ENCODE peak calls at places on chromosome X, in seven cellular contexts. G is HCT116, Q is mammary epithelial cell, Z is tibial nerve, J is left lung, Y is GM13977, W is HFFc6. V is an unnamed sample.

GRCh38 chrX:155888139-155888538 is 7.0 kb downstream of the VAMP7 start:
- DNase-seq in G (peak; percentile 28), Q (peak; percentile 53), Z (no peak), J (no peak), Y (no peak), W (peak; percentile 78), V (no peak)

GRCh38 chrX:40094041-40094899 is 3.5 kb downstream of the BCOR start:
- DNase-seq in G (no peak), Q (no peak), Z (peak; percentile 51), J (peak; percentile 82), Y (no peak), W (peak; percentile 27), V (no peak)

GRCh38 chrX:19382500-19383145 is 38.9 kb downstream of the PDHA1 start:
- DNase-seq in G (peak; percentile 15), Q (peak; percentile 6), Z (peak; percentile 22), J (peak; percentile 76), Y (peak; percentile 56), W (peak; percentile 0), V (peak; percentile 60)

GRCh38 chrX:86711531-86712180 is 563.4 kb downstream of the DACH2 start:
- DNase-seq in G (no peak), Q (no peak), Z (no peak), J (no peak), Y (no peak), W (no peak), V (no peak)

GRCh38 chrX:65677954-65678469 is 10.6 kb downstream of the MSN start:
- DNase-seq in G (peak; percentile 26), Q (peak; percentile 79), Z (peak; percentile 52), J (no peak), Y (no peak), W (peak; percentile 82), V (no peak)

GRCh38 chrX:40651620-40652223 is 4.4 kb upstream of the CXorf38 start:
- DNase-seq in G (peak; percentile 45), Q (peak; percentile 44), Z (peak; percentile 73), J (no peak), Y (peak; percentile 46), W (peak; percentile 36), V (peak; percentile 29)

GRCh38 chrX:154012336-154012991 is 7.2 kb downstream of the IRAK1 start:
- DNase-seq in G (no peak), Q (peak; percentile 74), Z (no peak), J (peak; percentile 38), Y (no peak), W (no peak), V (no peak)

GRCh38 chrX:69285881-69286545 is 120.8 kb upstream of the PJA1 start:
- DNase-seq in G (peak; percentile 0), Q (peak; percentile 9), Z (peak; percentile 63), J (peak; percentile 84), Y (peak; percentile 79), W (no peak), V (peak; percentile 76)

GRCh38 chrX:56564182-56564885 is 907 bp downstream of the UBQLN2 start:
- DNase-seq in G (no peak), Q (peak; percentile 73), Z (peak; percentile 15), J (no peak), Y (no peak), W (peak; percentile 19), V (peak; percentile 16)

GRCh38 chrX:44253573-44253942 is 89.9 kb downstream of the EFHC2 start:
- DNase-seq in G (no peak), Q (no peak), Z (no peak), J (no peak), Y (no peak), W (no peak), V (no peak)

GRCh38 chrX:32749075-32749474 is 462.3 kb downstream of the DMD start:
- DNase-seq in G (no peak), Q (peak; percentile 14), Z (no peak), J (no peak), Y (no peak), W (no peak), V (no peak)

GRCh38 chrX:118116308-118117068 is at the start of gene KLHL13:
- DNase-seq in G (no peak), Q (peak; percentile 28), Z (peak; percentile 7), J (peak; percentile 61), Y (peak; percentile 22), W (no peak), V (peak; percentile 39)

GRCh38 chrX:23373129-23373804 is 38.6 kb downstream of the PTCHD1 start:
- DNase-seq in G (no peak), Q (peak; percentile 81), Z (no peak), J (no peak), Y (no peak), W (peak; percentile 48), V (no peak)

GRCh38 chrX:1481636-1482529 is 29.2 kb upstream of the ASMTL start:
- DNase-seq in G (peak; percentile 73), Q (peak; percentile 44), Z (peak; percentile 48), J (no peak), Y (peak; percentile 72), W (peak; percentile 56), V (peak; percentile 69)

GRCh38 chrX:39734174-39734776 is 363.5 kb downstream of the BCOR start:
- DNase-seq in G (no peak), Q (no peak), Z (no peak), J (no peak), Y (no peak), W (no peak), V (no peak)

GRCh38 chrX:85107407-85107806 is 103.7 kb downstream of the APOOL start:
- DNase-seq in G (no peak), Q (peak; percentile 53), Z (no peak), J (no peak), Y (no peak), W (peak; percentile 0), V (no peak)

GRCh38 chrX:24498181-24498580 is 33.1 kb downstream of the PDK3 start:
- DNase-seq in G (no peak), Q (no peak), Z (peak; percentile 21), J (no peak), Y (no peak), W (peak; percentile 7), V (no peak)

GRCh38 chrX:13473666-13474516 is 95.5 kb upstream of the EGFL6 start:
- DNase-seq in G (no peak), Q (no peak), Z (no peak), J (no peak), Y (no peak), W (no peak), V (peak; percentile 26)

GRCh38 chrX:38985375-38985774 is 184.1 kb downstream of the MID1IP1 start:
- DNase-seq in G (no peak), Q (no peak), Z (no peak), J (no peak), Y (peak; percentile 50), W (no peak), V (peak; percentile 40)

GRCh38 chrX:116238093-116238492 is 67.5 kb downstream of the AGTR2 start:
- DNase-seq in G (no peak), Q (peak; percentile 43), Z (no peak), J (no peak), Y (no peak), W (no peak), V (no peak)

DNA sequence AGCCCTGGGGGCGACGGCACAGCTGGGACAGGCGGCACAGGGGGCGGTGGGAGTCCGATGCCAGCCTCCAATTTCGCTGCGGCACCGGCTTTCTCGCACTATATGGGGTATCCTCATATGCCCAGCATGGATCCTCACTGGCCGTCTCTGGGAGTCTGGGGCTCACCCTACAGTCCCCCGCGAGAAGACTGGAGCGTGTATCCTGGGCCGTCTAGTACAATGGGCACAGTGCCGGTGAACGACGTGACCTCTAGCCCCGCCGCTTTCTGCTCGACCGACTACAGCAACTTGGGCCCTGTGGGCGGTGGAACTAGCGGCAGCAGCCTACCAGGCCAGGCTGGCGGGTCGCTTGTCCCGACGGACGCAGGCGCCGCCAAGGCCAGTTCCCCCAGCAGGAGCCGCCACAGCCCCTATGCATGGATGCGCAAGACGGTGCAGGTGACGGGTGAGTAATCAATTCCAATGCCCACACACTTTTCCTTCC is 500 bp downstream of the CDX4 start:
- DNase-seq in G (no peak), Q (no peak), Z (no peak), J (no peak), Y (no peak), W (no peak), V (no peak)
- TF ChIP-seq CTCF in G (no peak), Q (no peak), Z (no peak), J (no peak), Y (no peak), W (no peak), V (no peak)

DNA sequence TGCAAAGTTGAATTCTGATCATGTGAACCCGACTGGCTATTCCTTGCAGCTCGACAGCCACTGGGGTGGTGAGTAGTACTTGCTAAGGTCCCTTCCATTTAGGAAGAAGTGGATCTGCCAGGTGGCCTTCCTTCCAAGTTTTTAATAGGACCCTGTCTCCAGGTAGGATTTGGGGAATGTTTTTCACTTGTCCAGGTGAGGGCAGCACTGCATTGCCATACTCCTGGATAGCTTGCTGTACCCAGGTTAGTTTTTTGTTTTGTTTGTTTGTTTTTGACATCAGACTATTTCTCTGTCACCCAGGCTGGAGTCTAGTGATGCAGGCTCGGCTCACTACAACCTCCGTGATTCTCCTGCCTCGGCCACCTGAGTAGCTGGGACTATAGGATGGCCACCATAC is 29.8 kb downstream of the SAGE1 start:
- DNase-seq in G (peak; percentile 7), Q (no peak), Z (no peak), J (no peak), Y (no peak), W (peak; percentile 0), V (no peak)
- TF ChIP-seq CTCF in G (peak; percentile 45), Q (peak; percentile 51), Z (no peak), J (no peak), Y (peak; percentile 15), W (peak; percentile 46), V (peak; percentile 14)

GRCh38 chrX:108584617-108585211 is 145.1 kb downstream of the COL4A5 start:
- DNase-seq in G (peak; percentile 4), Q (peak; percentile 1), Z (no peak), J (no peak), Y (peak; percentile 7), W (peak; percentile 0), V (peak; percentile 2)
- TF ChIP-seq CTCF in G (peak; percentile 50), Q (peak; percentile 57), Z (peak; percentile 48), J (peak; percentile 6), Y (peak; percentile 59), W (peak; percentile 58), V (peak; percentile 46)

GRCh38 chrX:152912641-152913040 is 14.8 kb downstream of the ZNF185 start:
- DNase-seq in G (no peak), Q (no peak), Z (no peak), J (no peak), Y (no peak), W (no peak), V (no peak)

GRCh38 chrX:152913354-152913753 is 15.5 kb downstream of the ZNF185 start:
- DNase-seq in G (no peak), Q (no peak), Z (no peak), J (no peak), Y (no peak), W (no peak), V (no peak)

GRCh38 chrX:152915541-152916241 is 17.8 kb downstream of the ZNF185 start:
- DNase-seq in G (peak; percentile 18), Q (peak; percentile 20), Z (no peak), J (no peak), Y (peak; percentile 77), W (peak; percentile 35), V (peak; percentile 75)

GRCh38 chrX:152913915-152914314 is 16.0 kb downstream of the ZNF185 start:
- DNase-seq in G (no peak), Q (no peak), Z (no peak), J (no peak), Y (no peak), W (no peak), V (no peak)

DNA sequence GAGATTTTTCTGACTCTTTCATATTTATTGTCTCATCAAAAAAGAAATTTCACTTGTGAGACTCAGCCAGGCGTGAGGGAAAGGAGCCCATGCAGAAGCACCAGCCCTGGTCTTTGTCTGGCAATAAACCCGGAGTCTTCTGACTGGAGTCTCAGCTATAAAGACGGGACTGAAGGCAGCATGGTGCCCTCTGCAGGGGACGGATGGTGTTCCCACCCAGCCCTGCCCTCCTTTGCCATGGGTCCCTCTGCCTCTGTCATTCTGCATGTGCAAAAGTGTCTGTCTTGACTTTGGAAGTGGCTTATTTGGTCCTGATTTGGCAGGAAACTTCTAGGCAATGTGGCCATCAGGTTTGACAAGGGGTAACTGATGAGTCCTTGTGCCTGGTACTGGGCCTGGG is 14.3 kb downstream of the ZNF185 start:
- DNase-seq in G (no peak), Q (no peak), Z (no peak), J (no peak), Y (no peak), W (no peak), V (no peak)
- TF ChIP-seq CTCF in G (no peak), Q (peak; percentile 23), Z (no peak), J (no peak), Y (peak; percentile 33), W (no peak), V (no peak)

V was measured in GM10248.